ENCODE peak calls at places on chromosomes 1 and 21, in five cellular contexts. L, T, G, P and V are unnamed samples.

GRCh38 chr21:25907573-25908275 is 173.0 kb downstream of the GABPA start:
- DNase-seq in L (no peak), T (no peak), G (peak; percentile 66), P (no peak), V (no peak)

GRCh38 chr1:151315565-151316235 is 11.5 kb downstream of the PI4KB start:
- DNase-seq in L (no peak), T (no peak), G (no peak), P (no peak), V (no peak)

GRCh38 chr1:228335406-228336307 is 71.0 kb downstream of the TRIM11 start:
- DNase-seq in L (peak; percentile 53), T (no peak), G (no peak), P (no peak), V (no peak)

GRCh38 chr1:162388615-162389014 is 7.1 kb downstream of the C1orf226 start:
- DNase-seq in L (no peak), T (no peak), G (no peak), P (no peak), V (no peak)

GRCh38 chr1:41713557-41714327 is 205.0 kb downstream of the HIVEP3 start:
- DNase-seq in L (no peak), T (no peak), G (no peak), P (no peak), V (peak; percentile 69)

GRCh38 chr1:116739371-116740007 is 14.7 kb upstream of the CD2 start:
- DNase-seq in L (no peak), T (no peak), G (no peak), P (no peak), V (no peak)

GRCh38 chr1:31523769-31524168 is 52.5 kb upstream of the TINAGL1 start:
- DNase-seq in L (peak; percentile 54), T (no peak), G (no peak), P (no peak), V (no peak)

GRCh38 chr1:89525169-89525855 is 683 bp downstream of the LRRC8B start:
- DNase-seq in L (peak; percentile 72), T (peak; percentile 19), G (peak; percentile 37), P (no peak), V (no peak)

GRCh38 chr21:36330904-36331303 is 10.9 kb downstream of the MORC3 start:
- DNase-seq in L (no peak), T (peak; percentile 43), G (peak; percentile 60), P (peak; percentile 21), V (peak; percentile 39)

GRCh38 chr1:8989821-8990220 is 36.4 kb downstream of the SLC2A7 start:
- DNase-seq in L (no peak), T (no peak), G (no peak), P (no peak), V (no peak)

GRCh38 chr1:6949991-6950765 is 164.9 kb downstream of the CAMTA1 start:
- DNase-seq in L (no peak), T (no peak), G (no peak), P (no peak), V (no peak)

GRCh38 chr1:156707486-156708244 is 2.3 kb upstream of the CRABP2 start:
- DNase-seq in L (no peak), T (no peak), G (no peak), P (no peak), V (peak; percentile 58)

GRCh38 chr1:59638172-59638800 is 176.5 kb upstream of the HOOK1 start:
- DNase-seq in L (no peak), T (no peak), G (no peak), P (peak; percentile 57), V (peak; percentile 61)

GRCh38 chr1:101409102-101409501 is 172.3 kb downstream of the S1PR1 start:
- DNase-seq in L (no peak), T (no peak), G (no peak), P (no peak), V (no peak)

GRCh38 chr21:26445440-26445839 is 127.6 kb downstream of the CYYR1 start:
- DNase-seq in L (no peak), T (no peak), G (no peak), P (no peak), V (no peak)

GRCh38 chr1:147287133-147287865 is 44.8 kb downstream of the CHD1L start:
- DNase-seq in L (no peak), T (no peak), G (no peak), P (no peak), V (no peak)